ENCODE peak calls at places on chromosomes 11 and 22, in eight cellular contexts. One of them, this sample, is unnamed.

GRCh38 chr22:38034278-38034882 is 22.8 kb upstream of the PICK1 start:
- DNase-seq in astrocyte: peak
- DNase-seq in type B pancreatic cell: no peak
- DNase-seq in activated T-helper 1 cell treated with anti-CD3 and anti-CD28 coated beads, Interleukin-12 subunit alpha, Interleukin-12 subunit beta, Interleukin-2, Interleukin-4 antibody, amounts not matched to agents 30 ng/mL and 10 ng/mL and 1 ng/mL, durations not matched to agents 14 hours and 24 hours and 36 hours: no peak
- DNase-seq in stimulated activated naive CD4-positive, alpha-beta T cell: no peak
- DNase-seq in effector CD8-positive, alpha-beta T cell: no peak
- DNase-seq in body of pancreas: peak
- DNase-seq in Peyer's patch: no peak
- DNase-seq in this sample: no peak

GRCh38 chr22:30315962-30316576 is 10.7 kb downstream of the TBC1D10A start:
- DNase-seq in astrocyte: no peak
- DNase-seq in type B pancreatic cell: no peak
- DNase-seq in activated T-helper 1 cell treated with anti-CD3 and anti-CD28 coated beads, Interleukin-12 subunit alpha, Interleukin-12 subunit beta, Interleukin-2, Interleukin-4 antibody, amounts not matched to agents 30 ng/mL and 10 ng/mL and 1 ng/mL, durations not matched to agents 14 hours and 24 hours and 36 hours: no peak
- DNase-seq in stimulated activated naive CD4-positive, alpha-beta T cell: no peak
- DNase-seq in effector CD8-positive, alpha-beta T cell: no peak
- DNase-seq in body of pancreas: no peak
- DNase-seq in Peyer's patch: no peak
- DNase-seq in this sample: no peak

GRCh38 chr11:129323896-129324522 is 51.6 kb upstream of the BARX2 start:
- DNase-seq in astrocyte: no peak
- DNase-seq in type B pancreatic cell: peak
- DNase-seq in activated T-helper 1 cell treated with anti-CD3 and anti-CD28 coated beads, Interleukin-12 subunit alpha, Interleukin-12 subunit beta, Interleukin-2, Interleukin-4 antibody, amounts not matched to agents 30 ng/mL and 10 ng/mL and 1 ng/mL, durations not matched to agents 14 hours and 24 hours and 36 hours: no peak
- DNase-seq in stimulated activated naive CD4-positive, alpha-beta T cell: no peak
- DNase-seq in effector CD8-positive, alpha-beta T cell: no peak
- DNase-seq in body of pancreas: peak
- DNase-seq in Peyer's patch: no peak
- DNase-seq in this sample: peak

GRCh38 chr22:40345801-40346177 is 511 bp upstream of the ADSL start:
- DNase-seq in astrocyte: peak
- DNase-seq in type B pancreatic cell: no peak
- DNase-seq in activated T-helper 1 cell treated with anti-CD3 and anti-CD28 coated beads, Interleukin-12 subunit alpha, Interleukin-12 subunit beta, Interleukin-2, Interleukin-4 antibody, amounts not matched to agents 30 ng/mL and 10 ng/mL and 1 ng/mL, durations not matched to agents 14 hours and 24 hours and 36 hours: peak
- DNase-seq in stimulated activated naive CD4-positive, alpha-beta T cell: peak
- DNase-seq in effector CD8-positive, alpha-beta T cell: peak
- DNase-seq in body of pancreas: no peak
- DNase-seq in Peyer's patch: peak
- DNase-seq in this sample: peak

GRCh38 chr22:30947163-30947820 is 21.3 kb downstream of the MORC2 start:
- DNase-seq in astrocyte: no peak
- DNase-seq in type B pancreatic cell: no peak
- DNase-seq in activated T-helper 1 cell treated with anti-CD3 and anti-CD28 coated beads, Interleukin-12 subunit alpha, Interleukin-12 subunit beta, Interleukin-2, Interleukin-4 antibody, amounts not matched to agents 30 ng/mL and 10 ng/mL and 1 ng/mL, durations not matched to agents 14 hours and 24 hours and 36 hours: no peak
- DNase-seq in stimulated activated naive CD4-positive, alpha-beta T cell: no peak
- DNase-seq in effector CD8-positive, alpha-beta T cell: no peak
- DNase-seq in body of pancreas: no peak
- DNase-seq in Peyer's patch: no peak
- DNase-seq in this sample: no peak

GRCh38 chr11:441043-441417 is 781 bp downstream of the ANO9 start:
- DNase-seq in astrocyte: no peak
- DNase-seq in type B pancreatic cell: no peak
- DNase-seq in activated T-helper 1 cell treated with anti-CD3 and anti-CD28 coated beads, Interleukin-12 subunit alpha, Interleukin-12 subunit beta, Interleukin-2, Interleukin-4 antibody, amounts not matched to agents 30 ng/mL and 10 ng/mL and 1 ng/mL, durations not matched to agents 14 hours and 24 hours and 36 hours: no peak
- DNase-seq in stimulated activated naive CD4-positive, alpha-beta T cell: no peak
- DNase-seq in effector CD8-positive, alpha-beta T cell: no peak
- DNase-seq in body of pancreas: no peak
- DNase-seq in Peyer's patch: no peak
- DNase-seq in this sample: no peak

GRCh38 chr11:59253001-59253400 is 40.3 kb upstream of the MPEG1 start:
- DNase-seq in astrocyte: no peak
- DNase-seq in type B pancreatic cell: no peak
- DNase-seq in activated T-helper 1 cell treated with anti-CD3 and anti-CD28 coated beads, Interleukin-12 subunit alpha, Interleukin-12 subunit beta, Interleukin-2, Interleukin-4 antibody, amounts not matched to agents 30 ng/mL and 10 ng/mL and 1 ng/mL, durations not matched to agents 14 hours and 24 hours and 36 hours: no peak
- DNase-seq in stimulated activated naive CD4-positive, alpha-beta T cell: no peak
- DNase-seq in effector CD8-positive, alpha-beta T cell: no peak
- DNase-seq in body of pancreas: no peak
- DNase-seq in Peyer's patch: no peak
- DNase-seq in this sample: no peak

GRCh38 chr11:123838659-123839058 is 32.5 kb upstream of the OR6M1 start:
- DNase-seq in astrocyte: no peak
- DNase-seq in type B pancreatic cell: no peak
- DNase-seq in activated T-helper 1 cell treated with anti-CD3 and anti-CD28 coated beads, Interleukin-12 subunit alpha, Interleukin-12 subunit beta, Interleukin-2, Interleukin-4 antibody, amounts not matched to agents 30 ng/mL and 10 ng/mL and 1 ng/mL, durations not matched to agents 14 hours and 24 hours and 36 hours: no peak
- DNase-seq in stimulated activated naive CD4-positive, alpha-beta T cell: no peak
- DNase-seq in effector CD8-positive, alpha-beta T cell: no peak
- DNase-seq in body of pancreas: no peak
- DNase-seq in Peyer's patch: no peak
- DNase-seq in this sample: no peak

GRCh38 chr11:118263694-118264567 is at the start of gene MPZL2:
- DNase-seq in astrocyte: no peak
- DNase-seq in type B pancreatic cell: peak
- DNase-seq in activated T-helper 1 cell treated with anti-CD3 and anti-CD28 coated beads, Interleukin-12 subunit alpha, Interleukin-12 subunit beta, Interleukin-2, Interleukin-4 antibody, amounts not matched to agents 30 ng/mL and 10 ng/mL and 1 ng/mL, durations not matched to agents 14 hours and 24 hours and 36 hours: no peak
- DNase-seq in stimulated activated naive CD4-positive, alpha-beta T cell: no peak
- DNase-seq in effector CD8-positive, alpha-beta T cell: no peak
- DNase-seq in body of pancreas: peak
- DNase-seq in Peyer's patch: peak
- DNase-seq in this sample: peak

GRCh38 chr11:28536504-28537267 is 428.5 kb downstream of the METTL15 start:
- DNase-seq in astrocyte: no peak
- DNase-seq in type B pancreatic cell: no peak
- DNase-seq in activated T-helper 1 cell treated with anti-CD3 and anti-CD28 coated beads, Interleukin-12 subunit alpha, Interleukin-12 subunit beta, Interleukin-2, Interleukin-4 antibody, amounts not matched to agents 30 ng/mL and 10 ng/mL and 1 ng/mL, durations not matched to agents 14 hours and 24 hours and 36 hours: no peak
- DNase-seq in stimulated activated naive CD4-positive, alpha-beta T cell: no peak
- DNase-seq in effector CD8-positive, alpha-beta T cell: no peak
- DNase-seq in body of pancreas: no peak
- DNase-seq in Peyer's patch: no peak
- DNase-seq in this sample: no peak

GRCh38 chr22:26852176-26852575 is 194.8 kb downstream of the MIAT start:
- DNase-seq in astrocyte: no peak
- DNase-seq in type B pancreatic cell: no peak
- DNase-seq in activated T-helper 1 cell treated with anti-CD3 and anti-CD28 coated beads, Interleukin-12 subunit alpha, Interleukin-12 subunit beta, Interleukin-2, Interleukin-4 antibody, amounts not matched to agents 30 ng/mL and 10 ng/mL and 1 ng/mL, durations not matched to agents 14 hours and 24 hours and 36 hours: no peak
- DNase-seq in stimulated activated naive CD4-positive, alpha-beta T cell: no peak
- DNase-seq in effector CD8-positive, alpha-beta T cell: no peak
- DNase-seq in body of pancreas: no peak
- DNase-seq in Peyer's patch: no peak
- DNase-seq in this sample: no peak

GRCh38 chr11:43643898-43644625 is 36.5 kb upstream of the HSD17B12 start:
- DNase-seq in astrocyte: peak
- DNase-seq in type B pancreatic cell: peak
- DNase-seq in activated T-helper 1 cell treated with anti-CD3 and anti-CD28 coated beads, Interleukin-12 subunit alpha, Interleukin-12 subunit beta, Interleukin-2, Interleukin-4 antibody, amounts not matched to agents 30 ng/mL and 10 ng/mL and 1 ng/mL, durations not matched to agents 14 hours and 24 hours and 36 hours: peak
- DNase-seq in stimulated activated naive CD4-positive, alpha-beta T cell: peak
- DNase-seq in effector CD8-positive, alpha-beta T cell: peak
- DNase-seq in body of pancreas: peak
- DNase-seq in Peyer's patch: peak
- DNase-seq in this sample: peak

GRCh38 chr11:45079075-45079444 is 67.4 kb upstream of the PRDM11 start:
- DNase-seq in astrocyte: no peak
- DNase-seq in type B pancreatic cell: no peak
- DNase-seq in activated T-helper 1 cell treated with anti-CD3 and anti-CD28 coated beads, Interleukin-12 subunit alpha, Interleukin-12 subunit beta, Interleukin-2, Interleukin-4 antibody, amounts not matched to agents 30 ng/mL and 10 ng/mL and 1 ng/mL, durations not matched to agents 14 hours and 24 hours and 36 hours: no peak
- DNase-seq in stimulated activated naive CD4-positive, alpha-beta T cell: no peak
- DNase-seq in effector CD8-positive, alpha-beta T cell: no peak
- DNase-seq in body of pancreas: no peak
- DNase-seq in Peyer's patch: no peak
- DNase-seq in this sample: no peak

GRCh38 chr11:114200351-114200750 is 95.8 kb upstream of the NNMT start:
- DNase-seq in astrocyte: no peak
- DNase-seq in type B pancreatic cell: no peak
- DNase-seq in activated T-helper 1 cell treated with anti-CD3 and anti-CD28 coated beads, Interleukin-12 subunit alpha, Interleukin-12 subunit beta, Interleukin-2, Interleukin-4 antibody, amounts not matched to agents 30 ng/mL and 10 ng/mL and 1 ng/mL, durations not matched to agents 14 hours and 24 hours and 36 hours: no peak
- DNase-seq in stimulated activated naive CD4-positive, alpha-beta T cell: no peak
- DNase-seq in effector CD8-positive, alpha-beta T cell: no peak
- DNase-seq in body of pancreas: no peak
- DNase-seq in Peyer's patch: no peak
- DNase-seq in this sample: no peak

GRCh38 chr22:20980523-20980922 is 1.6 kb upstream of the LZTR1 start:
- DNase-seq in astrocyte: no peak
- DNase-seq in type B pancreatic cell: no peak
- DNase-seq in activated T-helper 1 cell treated with anti-CD3 and anti-CD28 coated beads, Interleukin-12 subunit alpha, Interleukin-12 subunit beta, Interleukin-2, Interleukin-4 antibody, amounts not matched to agents 30 ng/mL and 10 ng/mL and 1 ng/mL, durations not matched to agents 14 hours and 24 hours and 36 hours: no peak
- DNase-seq in stimulated activated naive CD4-positive, alpha-beta T cell: no peak
- DNase-seq in effector CD8-positive, alpha-beta T cell: no peak
- DNase-seq in body of pancreas: no peak
- DNase-seq in Peyer's patch: no peak
- DNase-seq in this sample: no peak

GRCh38 chr11:130300567-130300966 is 14.2 kb downstream of the ZBTB44 start:
- DNase-seq in astrocyte: no peak
- DNase-seq in type B pancreatic cell: no peak
- DNase-seq in activated T-helper 1 cell treated with anti-CD3 and anti-CD28 coated beads, Interleukin-12 subunit alpha, Interleukin-12 subunit beta, Interleukin-2, Interleukin-4 antibody, amounts not matched to agents 30 ng/mL and 10 ng/mL and 1 ng/mL, durations not matched to agents 14 hours and 24 hours and 36 hours: no peak
- DNase-seq in stimulated activated naive CD4-positive, alpha-beta T cell: no peak
- DNase-seq in effector CD8-positive, alpha-beta T cell: no peak
- DNase-seq in body of pancreas: no peak
- DNase-seq in Peyer's patch: no peak
- DNase-seq in this sample: no peak

GRCh38 chr11:73215191-73216134 is 2.6 kb upstream of the P2RY2 start:
- DNase-seq in astrocyte: no peak
- DNase-seq in type B pancreatic cell: no peak
- DNase-seq in activated T-helper 1 cell treated with anti-CD3 and anti-CD28 coated beads, Interleukin-12 subunit alpha, Interleukin-12 subunit beta, Interleukin-2, Interleukin-4 antibody, amounts not matched to agents 30 ng/mL and 10 ng/mL and 1 ng/mL, durations not matched to agents 14 hours and 24 hours and 36 hours: no peak
- DNase-seq in stimulated activated naive CD4-positive, alpha-beta T cell: no peak
- DNase-seq in effector CD8-positive, alpha-beta T cell: no peak
- DNase-seq in body of pancreas: no peak
- DNase-seq in Peyer's patch: no peak
- DNase-seq in this sample: no peak

GRCh38 chr11:69278091-69278867 is 15.7 kb upstream of the MYEOV start:
- DNase-seq in astrocyte: no peak
- DNase-seq in type B pancreatic cell: no peak
- DNase-seq in activated T-helper 1 cell treated with anti-CD3 and anti-CD28 coated beads, Interleukin-12 subunit alpha, Interleukin-12 subunit beta, Interleukin-2, Interleukin-4 antibody, amounts not matched to agents 30 ng/mL and 10 ng/mL and 1 ng/mL, durations not matched to agents 14 hours and 24 hours and 36 hours: no peak
- DNase-seq in stimulated activated naive CD4-positive, alpha-beta T cell: no peak
- DNase-seq in effector CD8-positive, alpha-beta T cell: no peak
- DNase-seq in body of pancreas: peak
- DNase-seq in Peyer's patch: peak
- DNase-seq in this sample: no peak

GRCh38 chr11:126654886-126655806 is 299.7 kb downstream of the ST3GAL4 start:
- DNase-seq in astrocyte: no peak
- DNase-seq in type B pancreatic cell: no peak
- DNase-seq in activated T-helper 1 cell treated with anti-CD3 and anti-CD28 coated beads, Interleukin-12 subunit alpha, Interleukin-12 subunit beta, Interleukin-2, Interleukin-4 antibody, amounts not matched to agents 30 ng/mL and 10 ng/mL and 1 ng/mL, durations not matched to agents 14 hours and 24 hours and 36 hours: no peak
- DNase-seq in stimulated activated naive CD4-positive, alpha-beta T cell: no peak
- DNase-seq in effector CD8-positive, alpha-beta T cell: no peak
- DNase-seq in body of pancreas: no peak
- DNase-seq in Peyer's patch: no peak
- DNase-seq in this sample: no peak

GRCh38 chr22:45912910-45913309 is 64.1 kb downstream of the WNT7B start:
- DNase-seq in astrocyte: no peak
- DNase-seq in type B pancreatic cell: no peak
- DNase-seq in activated T-helper 1 cell treated with anti-CD3 and anti-CD28 coated beads, Interleukin-12 subunit alpha, Interleukin-12 subunit beta, Interleukin-2, Interleukin-4 antibody, amounts not matched to agents 30 ng/mL and 10 ng/mL and 1 ng/mL, durations not matched to agents 14 hours and 24 hours and 36 hours: no peak
- DNase-seq in stimulated activated naive CD4-positive, alpha-beta T cell: no peak
- DNase-seq in effector CD8-positive, alpha-beta T cell: no peak
- DNase-seq in body of pancreas: no peak
- DNase-seq in Peyer's patch: no peak
- DNase-seq in this sample: no peak

GRCh38 chr11:65834202-65834601 is 439 bp downstream of the SNX32 start:
- DNase-seq in astrocyte: no peak
- DNase-seq in type B pancreatic cell: no peak
- DNase-seq in activated T-helper 1 cell treated with anti-CD3 and anti-CD28 coated beads, Interleukin-12 subunit alpha, Interleukin-12 subunit beta, Interleukin-2, Interleukin-4 antibody, amounts not matched to agents 30 ng/mL and 10 ng/mL and 1 ng/mL, durations not matched to agents 14 hours and 24 hours and 36 hours: no peak
- DNase-seq in stimulated activated naive CD4-positive, alpha-beta T cell: no peak
- DNase-seq in effector CD8-positive, alpha-beta T cell: no peak
- DNase-seq in body of pancreas: no peak
- DNase-seq in Peyer's patch: no peak
- DNase-seq in this sample: no peak

GRCh38 chr11:266676-267439 is 11.3 kb upstream of the NLRP6 start:
- DNase-seq in astrocyte: no peak
- DNase-seq in type B pancreatic cell: no peak
- DNase-seq in activated T-helper 1 cell treated with anti-CD3 and anti-CD28 coated beads, Interleukin-12 subunit alpha, Interleukin-12 subunit beta, Interleukin-2, Interleukin-4 antibody, amounts not matched to agents 30 ng/mL and 10 ng/mL and 1 ng/mL, durations not matched to agents 14 hours and 24 hours and 36 hours: no peak
- DNase-seq in stimulated activated naive CD4-positive, alpha-beta T cell: no peak
- DNase-seq in effector CD8-positive, alpha-beta T cell: no peak
- DNase-seq in body of pancreas: no peak
- DNase-seq in Peyer's patch: peak
- DNase-seq in this sample: no peak